ENCODE peak calls at places on chromosomes 6 and 20, in four cellular contexts. H is activated CD4-positive, alpha-beta T cell treated with anti-CD3 and anti-CD28 coated beads for 24 hours; X is left cardiac atrium; M is fibroblast of pulmonary artery. D is an unnamed sample.

GRCh38 chr6:88520445-88520844 is 354.3 kb upstream of the CNR1 start:
- DNase-seq in M (no peak), X (no peak), H (no peak), D (no peak)

GRCh38 chr6:129592516-129593232 is 117.3 kb downstream of the ARHGAP18 start:
- DNase-seq in M (no peak), H (no peak), X (no peak), D (no peak)

GRCh38 chr6:166308769-166309589 is 787 bp upstream of the PRR18 start:
- DNase-seq in M (no peak), X (no peak), H (no peak), D (no peak)

GRCh38 chr6:159933077-159933476 is 35.8 kb upstream of the IGF2R start:
- DNase-seq in H (no peak), M (peak), X (no peak), D (no peak)

GRCh38 chr20:62993856-62994494 is 12.8 kb downstream of the BHLHE23 start:
- DNase-seq in X (no peak), M (no peak), H (no peak), D (no peak)

GRCh38 chr20:33994624-33994913 is 858 bp downstream of the RALY start:
- DNase-seq in M (no peak), X (no peak), H (no peak), D (no peak)

GRCh38 chr6:20334334-20334733 is 67.3 kb upstream of the E2F3 start:
- DNase-seq in H (no peak), M (no peak), X (peak), D (no peak)

GRCh38 chr20:59120491-59120890 is 43.1 kb upstream of the ZNF831 start:
- DNase-seq in M (no peak), X (no peak), H (no peak), D (no peak)